ENCODE peak calls at places on chromosomes 4 and X, in four cellular contexts. One of them, this sample, is unnamed.

GRCh38 chr4:10706236-10706635 is 21.7 kb upstream of the CLNK start:
- DNase-seq in stomach: no peak
- DNase-seq in HCT116: no peak
- DNase-seq in MM.1S: no peak
- DNase-seq in this sample: no peak

GRCh38 chr4:154406022-154406835 is 85.4 kb downstream of the DCHS2 start:
- DNase-seq in MM.1S: no peak
- DNase-seq in HCT116: no peak
- DNase-seq in stomach: no peak
- DNase-seq in this sample: no peak

GRCh38 chr4:48360966-48361470 is 19.7 kb downstream of the SLAIN2 start:
- DNase-seq in stomach: no peak
- DNase-seq in HCT116: no peak
- DNase-seq in MM.1S: no peak
- DNase-seq in this sample: no peak

GRCh38 chr4:155837203-155837796 is 28.8 kb downstream of the ASIC5 start:
- DNase-seq in HCT116: no peak
- DNase-seq in MM.1S: peak
- DNase-seq in stomach: no peak
- DNase-seq in this sample: no peak

GRCh38 chr4:52659016-52659721 is at the start of gene USP46:
- DNase-seq in MM.1S: peak
- DNase-seq in HCT116: peak
- DNase-seq in stomach: peak
- DNase-seq in this sample: peak

GRCh38 chr4:2135083-2135482 is 76.0 kb downstream of the NAT8L start:
- DNase-seq in stomach: no peak
- DNase-seq in MM.1S: no peak
- DNase-seq in HCT116: no peak
- DNase-seq in this sample: no peak

GRCh38 chr4:84451546-84451945 is 47.5 kb downstream of the NKX6-1 start:
- DNase-seq in HCT116: no peak
- DNase-seq in MM.1S: no peak
- DNase-seq in stomach: no peak
- DNase-seq in this sample: no peak

GRCh38 chr4:8473198-8473919 is 32.8 kb downstream of the TRMT44 start:
- DNase-seq in stomach: no peak
- DNase-seq in HCT116: no peak
- DNase-seq in MM.1S: no peak
- DNase-seq in this sample: no peak

GRCh38 chrX:74536142-74537010 is 78.0 kb downstream of the RLIM start:
- DNase-seq in MM.1S: peak
- DNase-seq in stomach: peak
- DNase-seq in HCT116: no peak
- DNase-seq in this sample: no peak

GRCh38 chrX:39633293-39633692 is 464.5 kb downstream of the BCOR start:
- DNase-seq in stomach: no peak
- DNase-seq in HCT116: no peak
- DNase-seq in MM.1S: no peak
- DNase-seq in this sample: no peak

GRCh38 chr4:148101235-148101634 is 341.0 kb downstream of the NR3C2 start:
- DNase-seq in stomach: no peak
- DNase-seq in MM.1S: no peak
- DNase-seq in HCT116: no peak
- DNase-seq in this sample: no peak

GRCh38 chr4:164931551-164932324 is 45.7 kb downstream of the TRIM61 start:
- DNase-seq in stomach: no peak
- DNase-seq in MM.1S: no peak
- DNase-seq in HCT116: no peak
- DNase-seq in this sample: no peak

GRCh38 chr4:67558493-67558892 is at the start of gene STAP1:
- DNase-seq in HCT116: no peak
- DNase-seq in MM.1S: peak
- DNase-seq in stomach: no peak
- DNase-seq in this sample: no peak

GRCh38 chr4:157043131-157043530 is 32.8 kb upstream of the GLRB start:
- DNase-seq in stomach: no peak
- DNase-seq in MM.1S: peak
- DNase-seq in HCT116: no peak
- DNase-seq in this sample: peak

GRCh38 chr4:7206385-7206784 is 14.0 kb downstream of the SORCS2 start:
- DNase-seq in stomach: no peak
- DNase-seq in HCT116: no peak
- DNase-seq in MM.1S: no peak
- DNase-seq in this sample: no peak

GRCh38 chr4:116599859-116600258 is 485.5 kb downstream of the TRAM1L1 start:
- DNase-seq in MM.1S: no peak
- DNase-seq in stomach: no peak
- DNase-seq in HCT116: no peak
- DNase-seq in this sample: no peak

GRCh38 chr4:40525811-40526598 is 103.7 kb downstream of the RBM47 start:
- DNase-seq in HCT116: peak
- DNase-seq in stomach: peak
- DNase-seq in MM.1S: no peak
- DNase-seq in this sample: no peak

GRCh38 chr4:87975466-87975865 is at the start of gene SPP1:
- DNase-seq in MM.1S: peak
- DNase-seq in HCT116: no peak
- DNase-seq in stomach: no peak
- DNase-seq in this sample: peak

GRCh38 chr4:109033993-109034392 is 268.5 kb downstream of the COL25A1 start:
- DNase-seq in HCT116: no peak
- DNase-seq in stomach: no peak
- DNase-seq in MM.1S: peak
- DNase-seq in this sample: no peak

GRCh38 chr4:8765084-8765483 is 106.6 kb downstream of the HMX1 start:
- DNase-seq in stomach: no peak
- DNase-seq in MM.1S: no peak
- DNase-seq in HCT116: no peak
- DNase-seq in this sample: no peak

GRCh38 chr4:37762294-37763163 is 64.0 kb upstream of the PGM2 start:
- DNase-seq in HCT116: peak
- DNase-seq in MM.1S: no peak
- DNase-seq in stomach: peak
- DNase-seq in this sample: no peak

GRCh38 chrX:9786839-9787635 is 808 bp downstream of the SHROOM2 start:
- DNase-seq in stomach: no peak
- DNase-seq in MM.1S: no peak
- DNase-seq in HCT116: no peak
- DNase-seq in this sample: no peak

GRCh38 chrX:111322231-111322855 is 52.1 kb upstream of the CAPN6 start:
- DNase-seq in stomach: no peak
- DNase-seq in MM.1S: no peak
- DNase-seq in HCT116: no peak
- DNase-seq in this sample: no peak

GRCh38 chr4:55575513-55575912 is 16.5 kb downstream of the PDCL2 start:
- DNase-seq in stomach: no peak
- DNase-seq in MM.1S: no peak
- DNase-seq in HCT116: no peak
- DNase-seq in this sample: no peak

GRCh38 chr4:85928775-85929585 is 430.9 kb downstream of the MAPK10 start:
- DNase-seq in MM.1S: no peak
- DNase-seq in stomach: peak
- DNase-seq in HCT116: no peak
- DNase-seq in this sample: no peak
- H3K27ac ChIP-seq in MM.1S: no peak
- H3K27ac ChIP-seq in stomach: peak
- H3K27ac ChIP-seq in HCT116: no peak
- H3K27ac ChIP-seq in this sample: peak

GRCh38 chr4:1086011-1086410 is 27.4 kb downstream of the RNF212 start:
- DNase-seq in MM.1S: no peak
- DNase-seq in stomach: no peak
- DNase-seq in HCT116: no peak
- DNase-seq in this sample: no peak
- H3K27ac ChIP-seq in MM.1S: no peak
- H3K27ac ChIP-seq in stomach: no peak
- H3K27ac ChIP-seq in HCT116: no peak
- H3K27ac ChIP-seq in this sample: no peak

DNA sequence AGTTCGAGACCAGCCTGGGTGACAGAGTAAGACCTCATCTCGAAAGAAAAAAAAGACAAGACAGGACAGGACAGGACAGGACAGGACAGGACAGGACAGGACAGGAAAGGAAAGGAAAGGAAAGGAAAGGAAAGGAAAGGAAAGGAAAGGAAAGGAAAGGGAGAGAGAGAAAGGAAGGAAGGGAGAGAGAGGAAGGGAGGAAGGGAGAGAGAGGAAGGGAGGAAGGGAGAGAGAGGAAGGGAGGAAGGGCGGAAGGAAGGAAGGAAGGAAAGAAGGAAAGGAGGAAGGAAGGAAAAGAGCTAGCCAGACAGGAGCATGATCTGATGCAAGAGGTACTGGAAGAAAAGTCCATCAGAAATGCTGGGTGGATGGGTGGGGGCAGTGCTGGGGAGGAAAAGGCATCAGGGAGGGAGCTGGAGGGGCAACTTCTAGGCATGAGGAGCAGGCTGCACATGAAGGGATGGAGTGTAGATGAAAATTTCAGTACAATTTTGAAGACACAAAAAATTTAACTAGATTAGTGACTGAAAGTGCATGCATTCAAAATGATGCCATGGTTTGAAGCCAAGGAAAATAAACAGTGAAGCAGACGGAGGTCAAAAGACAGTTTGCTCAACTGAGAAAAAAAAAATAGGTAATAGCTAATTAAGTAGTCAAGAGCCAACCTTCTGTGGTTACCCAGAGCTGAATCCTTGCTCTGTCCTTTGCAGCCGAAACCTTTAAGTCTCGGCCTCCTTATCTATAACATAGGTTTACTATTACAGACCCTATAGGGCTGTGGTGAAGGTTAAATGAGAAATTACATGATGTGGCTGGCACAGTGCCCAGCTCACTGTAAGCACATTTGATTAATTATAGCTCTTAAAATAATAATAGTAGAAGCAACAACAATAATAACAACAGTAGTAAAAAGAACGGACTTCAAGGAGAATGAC is 59.9 kb downstream of the ZNF827 start:
- DNase-seq in stomach: no peak
- DNase-seq in HCT116: no peak
- DNase-seq in MM.1S: no peak
- DNase-seq in this sample: no peak
- H3K27ac ChIP-seq in stomach: peak
- H3K27ac ChIP-seq in HCT116: no peak
- H3K27ac ChIP-seq in MM.1S: no peak
- H3K27ac ChIP-seq in this sample: no peak

GRCh38 chr4:140025470-140025869 is 128.5 kb downstream of the MAML3 start:
- DNase-seq in HCT116: no peak
- DNase-seq in stomach: no peak
- DNase-seq in MM.1S: no peak
- DNase-seq in this sample: no peak

GRCh38 chr4:140020457-140021361 is 133.3 kb downstream of the MAML3 start:
- DNase-seq in MM.1S: no peak
- DNase-seq in stomach: no peak
- DNase-seq in HCT116: no peak
- DNase-seq in this sample: no peak

GRCh38 chr4:140014284-140014683 is 139.7 kb downstream of the MAML3 start:
- DNase-seq in stomach: no peak
- DNase-seq in HCT116: no peak
- DNase-seq in MM.1S: no peak
- DNase-seq in this sample: no peak

GRCh38 chr4:140018931-140019618 is 134.9 kb downstream of the MAML3 start:
- DNase-seq in HCT116: peak
- DNase-seq in MM.1S: no peak
- DNase-seq in stomach: no peak
- DNase-seq in this sample: no peak

GRCh38 chr4:140019619-140020367 is 134.2 kb downstream of the MAML3 start:
- DNase-seq in HCT116: no peak
- DNase-seq in MM.1S: no peak
- DNase-seq in stomach: no peak
- DNase-seq in this sample: no peak
- H3K27ac ChIP-seq in HCT116: no peak
- H3K27ac ChIP-seq in MM.1S: no peak
- H3K27ac ChIP-seq in stomach: peak
- H3K27ac ChIP-seq in this sample: no peak

DNA sequence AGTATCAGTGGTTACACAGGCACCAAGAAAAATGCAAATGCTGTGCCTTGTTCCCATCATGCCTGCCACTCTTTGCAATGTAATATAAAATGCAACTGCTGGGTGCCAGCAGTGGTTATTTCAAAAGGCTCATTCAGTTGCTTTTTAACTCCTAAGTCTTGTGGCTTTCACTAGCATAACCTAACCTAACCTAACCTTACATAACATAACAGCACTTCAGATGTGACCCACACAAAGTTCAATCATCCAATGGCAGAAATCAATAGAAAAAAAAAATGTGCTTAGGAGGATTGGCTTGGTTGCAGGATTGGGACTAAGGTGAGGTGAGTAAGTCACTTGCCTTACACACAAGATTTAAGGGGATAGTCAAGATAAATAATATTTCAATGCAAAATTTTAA is 60.2 kb upstream of the VMA21 start:
- DNase-seq in HCT116: no peak
- DNase-seq in MM.1S: no peak
- DNase-seq in stomach: no peak
- DNase-seq in this sample: no peak
- H3K27ac ChIP-seq in HCT116: no peak
- H3K27ac ChIP-seq in MM.1S: no peak
- H3K27ac ChIP-seq in stomach: no peak
- H3K27ac ChIP-seq in this sample: no peak

DNA sequence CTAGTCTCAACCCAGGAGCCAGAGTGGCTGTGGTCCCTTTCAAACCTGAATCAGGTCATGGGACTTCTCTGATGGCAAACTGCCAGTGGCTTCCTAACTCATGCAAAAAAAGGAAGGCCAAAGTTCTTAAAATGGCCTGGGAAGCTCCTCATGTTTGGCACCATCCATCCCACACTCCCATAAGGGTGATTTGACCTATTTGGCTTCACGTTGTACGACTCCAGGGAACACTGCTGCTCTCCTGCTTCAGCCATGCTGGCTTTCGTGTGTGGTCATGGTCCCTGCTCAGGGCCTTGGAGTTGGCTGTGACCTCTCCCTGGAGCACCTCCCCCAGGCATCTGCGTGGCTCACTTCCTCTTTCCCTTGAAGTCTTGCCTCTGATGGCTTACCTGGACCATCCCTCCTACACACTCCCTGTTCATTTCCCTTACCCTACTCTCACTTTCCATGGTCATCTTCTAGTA is 12.8 kb upstream of the TMSB4X start:
- DNase-seq in HCT116: no peak
- DNase-seq in stomach: no peak
- DNase-seq in MM.1S: no peak
- DNase-seq in this sample: no peak
- H3K27ac ChIP-seq in HCT116: no peak
- H3K27ac ChIP-seq in stomach: no peak
- H3K27ac ChIP-seq in MM.1S: peak
- H3K27ac ChIP-seq in this sample: no peak

DNA sequence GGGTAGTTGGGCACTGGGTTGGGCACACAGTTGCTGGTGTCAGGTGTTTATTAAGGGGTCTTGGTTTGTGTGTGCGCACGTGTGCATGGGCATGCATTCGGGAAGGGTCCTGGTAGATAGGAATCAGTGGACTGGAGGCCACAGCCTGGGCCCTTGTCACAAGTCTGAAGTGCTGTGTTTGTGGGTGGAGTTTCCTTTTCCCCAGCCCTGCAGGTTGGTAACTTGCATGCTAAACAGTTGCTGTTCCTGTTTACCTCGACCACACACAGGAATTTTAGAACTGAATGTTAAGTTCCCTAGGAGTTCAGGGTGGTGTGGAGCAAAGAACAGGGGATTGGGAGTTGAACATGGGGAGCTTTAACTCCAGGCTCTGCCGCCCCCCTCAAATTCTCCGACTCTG is 48.8 kb downstream of the STARD8 start:
- DNase-seq in MM.1S: no peak
- DNase-seq in HCT116: no peak
- DNase-seq in stomach: no peak
- DNase-seq in this sample: no peak
- H3K27ac ChIP-seq in MM.1S: no peak
- H3K27ac ChIP-seq in HCT116: no peak
- H3K27ac ChIP-seq in stomach: no peak
- H3K27ac ChIP-seq in this sample: no peak

GRCh38 chrX:108019382-108019857 is 25.4 kb upstream of the VSIG1 start:
- DNase-seq in stomach: no peak
- DNase-seq in MM.1S: no peak
- DNase-seq in HCT116: no peak
- DNase-seq in this sample: no peak
- H3K27ac ChIP-seq in stomach: no peak
- H3K27ac ChIP-seq in MM.1S: no peak
- H3K27ac ChIP-seq in HCT116: no peak
- H3K27ac ChIP-seq in this sample: no peak